ENCODE peak calls at places on chromosome 18, in ten cellular contexts. One of them, this sample, is unnamed.
A peak's percentile ranks its signal among the peaks of the same experiment; 100 is the strongest.

GRCh38 chr18:35089382-35089781 is 48.2 kb downstream of the MAPRE2 start:
- DNase-seq in endodermal cell: no peak
- DNase-seq in transverse colon: no peak
- DNase-seq in BJ: no peak
- DNase-seq in AG09309: no peak
- DNase-seq in foreskin fibroblast: no peak
- DNase-seq in Caco-2: no peak
- DNase-seq in uterus: no peak
- DNase-seq in dorsolateral prefrontal cortex: no peak
- DNase-seq in cardiac fibroblast: no peak
- DNase-seq in this sample: no peak

GRCh38 chr18:35241523-35241804 is 630 bp downstream of the ZNF397 start:
- DNase-seq in endodermal cell: no peak
- DNase-seq in transverse colon: no peak
- DNase-seq in BJ: no peak
- DNase-seq in AG09309: no peak
- DNase-seq in foreskin fibroblast: no peak
- DNase-seq in Caco-2: no peak
- DNase-seq in uterus: no peak
- DNase-seq in dorsolateral prefrontal cortex: no peak
- DNase-seq in cardiac fibroblast: no peak
- DNase-seq in this sample: no peak

GRCh38 chr18:3720818-3721545 is 271.0 kb downstream of the TGIF1 start:
- DNase-seq in endodermal cell: no peak
- DNase-seq in transverse colon: no peak
- DNase-seq in BJ: no peak
- DNase-seq in AG09309: no peak
- DNase-seq in foreskin fibroblast: no peak
- DNase-seq in Caco-2: peak; percentile 50
- DNase-seq in uterus: no peak
- DNase-seq in dorsolateral prefrontal cortex: no peak
- DNase-seq in cardiac fibroblast: no peak
- DNase-seq in this sample: no peak

GRCh38 chr18:48808476-48808875 is 142.3 kb downstream of the SMAD7 start:
- DNase-seq in endodermal cell: no peak
- DNase-seq in transverse colon: no peak
- DNase-seq in BJ: no peak
- DNase-seq in AG09309: no peak
- DNase-seq in foreskin fibroblast: no peak
- DNase-seq in Caco-2: no peak
- DNase-seq in uterus: no peak
- DNase-seq in dorsolateral prefrontal cortex: no peak
- DNase-seq in cardiac fibroblast: no peak
- DNase-seq in this sample: no peak

GRCh38 chr18:74990563-74991081 is 218.3 kb downstream of the PTGR3 start:
- DNase-seq in endodermal cell: no peak
- DNase-seq in transverse colon: no peak
- DNase-seq in BJ: no peak
- DNase-seq in AG09309: no peak
- DNase-seq in foreskin fibroblast: no peak
- DNase-seq in Caco-2: no peak
- DNase-seq in uterus: no peak
- DNase-seq in dorsolateral prefrontal cortex: no peak
- DNase-seq in cardiac fibroblast: no peak
- DNase-seq in this sample: no peak

GRCh38 chr18:44651453-44651852 is 29.2 kb upstream of the SETBP1 start:
- DNase-seq in endodermal cell: peak; percentile 70
- DNase-seq in transverse colon: no peak
- DNase-seq in BJ: peak; percentile 18
- DNase-seq in AG09309: peak; percentile 63
- DNase-seq in foreskin fibroblast: peak; percentile 66
- DNase-seq in Caco-2: peak; percentile 51
- DNase-seq in uterus: peak; percentile 23
- DNase-seq in dorsolateral prefrontal cortex: no peak
- DNase-seq in cardiac fibroblast: peak; percentile 93
- DNase-seq in this sample: no peak

GRCh38 chr18:79937103-79937860 is 14.2 kb downstream of the SLC66A2 start:
- DNase-seq in endodermal cell: peak; percentile 20
- DNase-seq in transverse colon: peak; percentile 6
- DNase-seq in BJ: no peak
- DNase-seq in AG09309: no peak
- DNase-seq in foreskin fibroblast: no peak
- DNase-seq in Caco-2: no peak
- DNase-seq in uterus: peak; percentile 2
- DNase-seq in dorsolateral prefrontal cortex: peak; percentile 10
- DNase-seq in cardiac fibroblast: no peak
- DNase-seq in this sample: no peak

GRCh38 chr18:27860701-27861107 is 316.2 kb downstream of the CDH2 start:
- DNase-seq in endodermal cell: peak; percentile 51
- DNase-seq in transverse colon: no peak
- DNase-seq in BJ: no peak
- DNase-seq in AG09309: no peak
- DNase-seq in foreskin fibroblast: no peak
- DNase-seq in Caco-2: no peak
- DNase-seq in uterus: no peak
- DNase-seq in dorsolateral prefrontal cortex: no peak
- DNase-seq in cardiac fibroblast: peak; percentile 20
- DNase-seq in this sample: no peak

GRCh38 chr18:57970356-57971095 is 73.5 kb upstream of the NEDD4L start:
- DNase-seq in endodermal cell: peak; percentile 84
- DNase-seq in transverse colon: no peak
- DNase-seq in BJ: no peak
- DNase-seq in AG09309: no peak
- DNase-seq in foreskin fibroblast: no peak
- DNase-seq in Caco-2: no peak
- DNase-seq in uterus: no peak
- DNase-seq in dorsolateral prefrontal cortex: no peak
- DNase-seq in cardiac fibroblast: no peak
- DNase-seq in this sample: no peak

GRCh38 chr18:51051105-51051712 is 21.2 kb downstream of the SMAD4 start:
- DNase-seq in endodermal cell: no peak
- DNase-seq in transverse colon: no peak
- DNase-seq in BJ: no peak
- DNase-seq in AG09309: no peak
- DNase-seq in foreskin fibroblast: no peak
- DNase-seq in Caco-2: no peak
- DNase-seq in uterus: no peak
- DNase-seq in dorsolateral prefrontal cortex: no peak
- DNase-seq in cardiac fibroblast: peak; percentile 73
- DNase-seq in this sample: no peak

GRCh38 chr18:22882084-22882483 is 51.0 kb upstream of the RBBP8 start:
- DNase-seq in endodermal cell: no peak
- DNase-seq in transverse colon: no peak
- DNase-seq in BJ: no peak
- DNase-seq in AG09309: no peak
- DNase-seq in foreskin fibroblast: no peak
- DNase-seq in Caco-2: no peak
- DNase-seq in uterus: no peak
- DNase-seq in dorsolateral prefrontal cortex: no peak
- DNase-seq in cardiac fibroblast: no peak
- DNase-seq in this sample: no peak
- TF ChIP-seq CTCF in endodermal cell: no peak
- TF ChIP-seq CTCF in transverse colon: no peak
- TF ChIP-seq CTCF in BJ: no peak
- TF ChIP-seq CTCF in AG09309: no peak
- TF ChIP-seq CTCF in foreskin fibroblast: no peak
- TF ChIP-seq CTCF in Caco-2: no peak
- TF ChIP-seq CTCF in uterus: no peak
- TF ChIP-seq CTCF in dorsolateral prefrontal cortex: no peak
- TF ChIP-seq CTCF in cardiac fibroblast: no peak
- TF ChIP-seq CTCF in this sample: no peak

DNA sequence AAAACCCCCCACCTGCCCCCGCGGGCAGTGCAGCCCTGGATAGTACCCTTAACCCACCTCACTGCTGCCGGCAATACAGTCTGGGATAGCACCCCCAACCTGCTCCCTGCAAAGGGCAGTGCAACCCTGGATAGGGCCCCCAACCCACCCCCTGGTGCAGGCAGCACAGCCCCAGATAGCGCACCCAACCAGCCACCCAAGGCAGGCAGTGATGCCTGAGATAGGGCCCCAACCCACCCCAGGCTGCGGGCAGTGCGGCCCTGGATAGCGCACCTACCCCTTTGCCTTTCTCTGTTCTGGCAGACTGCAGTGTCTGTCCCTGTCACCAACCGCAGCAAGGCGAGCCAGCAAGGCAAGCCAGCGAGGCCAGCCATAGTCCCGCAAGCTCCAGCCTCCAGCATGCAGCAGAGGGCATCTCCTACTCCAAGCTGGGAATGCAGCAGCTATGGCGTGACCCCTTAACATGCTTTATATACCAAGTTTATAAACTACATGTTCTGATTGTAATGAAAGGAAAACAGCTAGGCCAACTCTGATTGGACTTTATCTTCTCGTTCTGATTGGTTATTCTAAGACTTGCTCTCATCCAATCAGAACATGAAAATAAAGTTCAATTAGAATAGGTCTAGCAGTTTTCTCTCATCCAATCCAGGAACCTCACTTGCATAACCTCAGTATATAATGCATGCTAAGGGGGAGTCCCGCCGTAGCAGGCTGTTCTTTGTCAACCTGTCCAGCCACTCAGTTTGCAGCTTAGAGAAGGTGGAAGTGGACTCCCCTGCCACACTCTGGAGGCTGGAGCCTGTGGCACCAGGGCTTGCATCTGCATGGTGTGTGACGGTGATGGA is 34.1 kb upstream of the ANKRD62 start:
- DNase-seq in endodermal cell: no peak
- DNase-seq in transverse colon: no peak
- DNase-seq in BJ: no peak
- DNase-seq in AG09309: no peak
- DNase-seq in foreskin fibroblast: no peak
- DNase-seq in Caco-2: no peak
- DNase-seq in uterus: no peak
- DNase-seq in dorsolateral prefrontal cortex: no peak
- DNase-seq in cardiac fibroblast: no peak
- DNase-seq in this sample: no peak
- H3K4me3 ChIP-seq in endodermal cell: no peak overlapping the region
- H3K4me3 ChIP-seq in transverse colon: no peak overlapping the region
- H3K4me3 ChIP-seq in BJ: no peak overlapping the region
- H3K4me3 ChIP-seq in AG09309: no peak overlapping the region
- H3K4me3 ChIP-seq in foreskin fibroblast: no peak overlapping the region
- H3K4me3 ChIP-seq in Caco-2: no peak overlapping the region
- H3K4me3 ChIP-seq in uterus: no peak overlapping the region
- H3K4me3 ChIP-seq in dorsolateral prefrontal cortex: peak overlapping the region; percentile 29
- H3K4me3 ChIP-seq in cardiac fibroblast: no peak overlapping the region
- H3K4me3 ChIP-seq in this sample: no peak overlapping the region

DNA sequence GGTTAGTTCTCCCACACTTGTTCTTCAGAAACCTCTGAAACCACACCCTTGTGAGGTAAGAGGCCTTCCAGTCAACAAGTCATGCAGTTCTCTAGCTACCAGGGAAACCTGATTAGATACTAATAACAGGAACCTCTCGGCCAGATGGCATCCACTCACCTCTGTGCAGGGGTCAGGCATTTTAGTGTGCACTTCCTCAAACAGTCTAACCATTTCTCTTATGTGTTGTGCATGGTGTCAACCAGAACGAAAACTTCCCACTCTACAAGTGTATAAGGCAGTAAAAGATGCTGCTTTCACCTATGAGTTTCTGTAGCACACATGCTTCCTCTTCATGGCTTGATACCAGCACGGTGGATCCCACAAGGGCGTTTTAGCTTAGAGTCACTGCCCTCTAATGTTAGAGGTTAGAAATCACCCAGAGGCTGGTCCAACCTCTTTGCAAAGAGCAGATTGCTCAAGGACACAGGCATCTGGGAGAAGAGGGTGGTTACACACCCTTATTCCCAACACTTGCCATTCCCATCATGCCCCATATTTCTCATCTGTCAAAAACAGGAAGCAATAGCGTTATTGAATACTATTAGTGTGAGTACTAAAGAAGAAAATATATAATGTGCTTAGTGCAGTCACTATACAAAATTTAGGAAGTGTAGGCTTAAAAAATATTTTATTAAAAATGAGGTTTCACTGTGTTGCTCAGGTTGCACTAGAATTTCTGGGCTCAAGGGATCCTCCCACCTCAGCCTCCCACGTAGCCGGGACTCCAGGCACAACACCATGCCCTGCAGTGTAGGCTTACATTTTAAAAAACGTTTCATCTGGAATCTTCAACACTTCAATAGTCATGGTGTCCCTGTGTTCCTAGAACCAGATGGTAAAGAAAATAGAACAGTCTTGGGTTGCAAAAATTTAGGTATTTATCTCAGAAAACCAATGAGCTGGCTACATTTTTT is 34.5 kb upstream of the RAB31 start:
- DNase-seq in endodermal cell: peak; percentile 69
- DNase-seq in transverse colon: peak; percentile 56
- DNase-seq in BJ: no peak
- DNase-seq in AG09309: no peak
- DNase-seq in foreskin fibroblast: peak; percentile 77
- DNase-seq in Caco-2: peak; percentile 87
- DNase-seq in uterus: no peak
- DNase-seq in dorsolateral prefrontal cortex: no peak
- DNase-seq in cardiac fibroblast: peak; percentile 84
- DNase-seq in this sample: peak; percentile 55
- TF ChIP-seq CTCF in endodermal cell: peak; percentile 67
- TF ChIP-seq CTCF in transverse colon: no peak
- TF ChIP-seq CTCF in BJ: peak; percentile 53
- TF ChIP-seq CTCF in AG09309: peak; percentile 44
- TF ChIP-seq CTCF in foreskin fibroblast: peak; percentile 38
- TF ChIP-seq CTCF in Caco-2: peak; percentile 18
- TF ChIP-seq CTCF in uterus: no peak
- TF ChIP-seq CTCF in dorsolateral prefrontal cortex: peak; percentile 64
- TF ChIP-seq CTCF in cardiac fibroblast: peak; percentile 37
- TF ChIP-seq CTCF in this sample: no peak

GRCh38 chr18:76451475-76452331 is 43.3 kb downstream of the ZNF516 start:
- DNase-seq in endodermal cell: peak; percentile 59
- DNase-seq in transverse colon: no peak
- DNase-seq in BJ: no peak
- DNase-seq in AG09309: no peak
- DNase-seq in foreskin fibroblast: no peak
- DNase-seq in Caco-2: no peak
- DNase-seq in uterus: no peak
- DNase-seq in dorsolateral prefrontal cortex: no peak
- DNase-seq in cardiac fibroblast: no peak
- DNase-seq in this sample: no peak

GRCh38 chr18:76449110-76449453 is 46.0 kb downstream of the ZNF516 start:
- DNase-seq in endodermal cell: peak; percentile 28
- DNase-seq in transverse colon: no peak
- DNase-seq in BJ: no peak
- DNase-seq in AG09309: no peak
- DNase-seq in foreskin fibroblast: no peak
- DNase-seq in Caco-2: no peak
- DNase-seq in uterus: no peak
- DNase-seq in dorsolateral prefrontal cortex: no peak
- DNase-seq in cardiac fibroblast: no peak
- DNase-seq in this sample: no peak

GRCh38 chr18:76450912-76451421 is 44.1 kb downstream of the ZNF516 start:
- DNase-seq in endodermal cell: peak; percentile 70
- DNase-seq in transverse colon: peak; percentile 42
- DNase-seq in BJ: no peak
- DNase-seq in AG09309: no peak
- DNase-seq in foreskin fibroblast: peak; percentile 61
- DNase-seq in Caco-2: no peak
- DNase-seq in uterus: no peak
- DNase-seq in dorsolateral prefrontal cortex: no peak
- DNase-seq in cardiac fibroblast: peak; percentile 77
- DNase-seq in this sample: peak; percentile 77

GRCh38 chr18:76452357-76452756 is 42.7 kb downstream of the ZNF516 start:
- DNase-seq in endodermal cell: peak; percentile 40
- DNase-seq in transverse colon: no peak
- DNase-seq in BJ: no peak
- DNase-seq in AG09309: no peak
- DNase-seq in foreskin fibroblast: no peak
- DNase-seq in Caco-2: no peak
- DNase-seq in uterus: no peak
- DNase-seq in dorsolateral prefrontal cortex: no peak
- DNase-seq in cardiac fibroblast: no peak
- DNase-seq in this sample: no peak

GRCh38 chr18:76450452-76450851 is 44.6 kb downstream of the ZNF516 start:
- DNase-seq in endodermal cell: peak; percentile 46
- DNase-seq in transverse colon: no peak
- DNase-seq in BJ: no peak
- DNase-seq in AG09309: no peak
- DNase-seq in foreskin fibroblast: no peak
- DNase-seq in Caco-2: no peak
- DNase-seq in uterus: no peak
- DNase-seq in dorsolateral prefrontal cortex: no peak
- DNase-seq in cardiac fibroblast: peak; percentile 72
- DNase-seq in this sample: no peak
- H3K4me3 ChIP-seq in endodermal cell: peak overlapping the region; percentile 76
- H3K4me3 ChIP-seq in transverse colon: no peak overlapping the region
- H3K4me3 ChIP-seq in BJ: peak overlapping the region; percentile 43
- H3K4me3 ChIP-seq in AG09309: peak overlapping the region; percentile 55
- H3K4me3 ChIP-seq in foreskin fibroblast: peak overlapping the region; percentile 58
- H3K4me3 ChIP-seq in Caco-2: no peak overlapping the region
- H3K4me3 ChIP-seq in uterus: peak overlapping the region; percentile 52
- H3K4me3 ChIP-seq in dorsolateral prefrontal cortex: peak overlapping the region; percentile 61
- H3K4me3 ChIP-seq in cardiac fibroblast: peak overlapping the region; percentile 43
- H3K4me3 ChIP-seq in this sample: peak overlapping the region; percentile 50